ENCODE peak calls at places on chromosomes 12 and 14, in seven cellular contexts. N is body of pancreas, H is A549, C is sigmoid colon, W is stomach, O is neuronal stem cell, B is heart left ventricle. J is an unnamed sample. For H3K4me1, the result is how much of the 10 kb centered on the place peaks cover.

GRCh38 chr12:42448841-42449240 is 122.9 kb downstream of the PPHLN1 start:
- DNase-seq in N (no peak), H (no peak), C (no peak), W (no peak), O (no peak), B (no peak), J (no peak)

GRCh38 chr14:95496690-95497241 is 19.7 kb downstream of the SYNE3 start:
- DNase-seq in N (no peak), H (no peak), C (no peak), W (no peak), O (no peak), B (peak), J (no peak)

GRCh38 chr12:93341409-93342044 is 36.2 kb upstream of the NUDT4 start:
- DNase-seq in N (no peak), H (no peak), C (no peak), W (no peak), O (no peak), B (no peak), J (no peak)

GRCh38 chr12:132190012-132190755 is 45.9 kb downstream of the NOC4L start:
- DNase-seq in N (no peak), H (peak), C (no peak), W (no peak), O (no peak), B (peak), J (peak)

GRCh38 chr14:59407246-59407615 is 57.9 kb downstream of the GPR135 start:
- DNase-seq in N (no peak), H (no peak), C (no peak), W (no peak), O (no peak), B (no peak), J (no peak)

GRCh38 chr12:64088431-64089349 is 133.4 kb downstream of the KICS2 start:
- DNase-seq in N (peak), H (peak), C (peak), W (peak), O (peak), B (peak), J (peak)

GRCh38 chr12:60173213-60174170 is 577.7 kb downstream of the SLC16A7 start:
- DNase-seq in N (peak), H (no peak), C (no peak), W (no peak), O (no peak), B (no peak), J (no peak)

GRCh38 chr12:127898616-127899015 is 368.4 kb upstream of the TMEM132C start:
- DNase-seq in N (no peak), H (no peak), C (no peak), W (no peak), O (no peak), B (no peak), J (no peak)

GRCh38 chr12:53005215-53005985 is 856 bp upstream of the EIF4B start:
- DNase-seq in N (no peak), H (peak), C (peak), W (no peak), O (peak), B (peak), J (peak)

GRCh38 chr12:121278450-121279375 is 17.8 kb downstream of the CAMKK2 start:
- DNase-seq in N (peak), H (no peak), C (no peak), W (no peak), O (no peak), B (peak), J (peak)

GRCh38 chr14:70999117-70999516 is 91.9 kb downstream of the PCNX1 start:
- DNase-seq in N (no peak), H (no peak), C (no peak), W (no peak), O (no peak), B (no peak), J (peak)

GRCh38 chr12:123109319-123109772 is 41.5 kb downstream of the PITPNM2 start:
- DNase-seq in N (no peak), H (no peak), C (no peak), W (no peak), O (no peak), B (no peak), J (no peak)

GRCh38 chr14:91835920-91836843 is 31.2 kb downstream of the TC2N start:
- DNase-seq in N (peak), H (peak), C (peak), W (peak), O (peak), B (peak), J (peak)

GRCh38 chr12:52007158-52007921 is 594 bp downstream of the TAMALIN start:
- DNase-seq in N (peak), H (no peak), C (peak), W (peak), O (no peak), B (peak), J (peak)

GRCh38 chr14:56422703-56423213 is 156.8 kb upstream of the TMEM260 start:
- DNase-seq in N (peak), H (peak), C (peak), W (peak), O (peak), B (peak), J (peak)

GRCh38 chr14:56650075-56650474 is 70.5 kb downstream of the TMEM260 start:
- DNase-seq in N (peak), H (no peak), C (no peak), W (no peak), O (no peak), B (no peak), J (no peak)

GRCh38 chr14:100526632-100527031 is 60.6 kb downstream of the BEGAIN start:
- DNase-seq in N (no peak), H (no peak), C (peak), W (peak), O (no peak), B (no peak), J (no peak)

GRCh38 chr12:85016423-85016822 is 19.7 kb downstream of the TSPAN19 start:
- DNase-seq in N (no peak), H (peak), C (no peak), W (no peak), O (no peak), B (no peak), J (peak)

GRCh38 chr12:31896514-31897039 is 62.6 kb upstream of the RESF1 start:
- DNase-seq in N (no peak), H (no peak), C (no peak), W (peak), O (no peak), B (no peak), J (no peak)

GRCh38 chr14:49173765-49174373 is 412.3 kb downstream of the RPS29 start:
- DNase-seq in N (peak), H (peak), C (no peak), W (peak), O (peak), B (no peak), J (peak)

GRCh38 chr14:89616425-89617141 is 199.6 kb upstream of the FOXN3 start:
- DNase-seq in N (no peak), H (no peak), C (no peak), W (no peak), O (no peak), B (no peak), J (peak)

GRCh38 chr12:122730215-122731014 is at the start of gene HCAR1:
- DNase-seq in N (no peak), H (no peak), C (no peak), W (peak), O (no peak), B (no peak), J (no peak)

GRCh38 chr14:63470877-63471565 is 72.2 kb downstream of the PPP2R5E start:
- DNase-seq in N (no peak), H (peak), C (no peak), W (no peak), O (no peak), B (no peak), J (no peak)

GRCh38 chr12:115771065-115771464 is 506.4 kb downstream of the MED13L start:
- DNase-seq in N (no peak), H (peak), C (no peak), W (no peak), O (no peak), B (no peak), J (peak)

GRCh38 chr12:94745562-94745961 is 95.2 kb upstream of the TMCC3 start:
- DNase-seq in N (no peak), H (no peak), C (no peak), W (no peak), O (no peak), B (no peak), J (no peak)

GRCh38 chr12:20398720-20399119 is 30.4 kb downstream of the PDE3A start:
- DNase-seq in N (no peak), H (no peak), C (no peak), W (no peak), O (no peak), B (no peak), J (no peak)

GRCh38 chr14:92528486-92529100 is 15.0 kb downstream of the RIN3 start:
- DNase-seq in N (no peak), H (no peak), C (peak), W (no peak), O (no peak), B (no peak), J (no peak)

GRCh38 chr12:102093319-102093718 is 26.6 kb downstream of the NUP37 start:
- DNase-seq in N (no peak), H (no peak), C (no peak), W (no peak), O (no peak), B (no peak), J (no peak)

GRCh38 chr12:50589650-50590435 is 85.1 kb downstream of the DIP2B start:
- DNase-seq in N (no peak), H (no peak), C (no peak), W (no peak), O (no peak), B (no peak), J (peak)

GRCh38 chr12:79689041-79689476 is 1.7 kb downstream of the PAWR start:
- DNase-seq in N (no peak), H (peak), C (no peak), W (no peak), O (no peak), B (no peak), J (no peak)

GRCh38 chr12:106107566-106107965 is 31.2 kb downstream of the NUAK1 start:
- DNase-seq in N (no peak), H (peak), C (peak), W (no peak), O (no peak), B (no peak), J (peak)
- H3K4me1 ChIP-seq in N (under half), H (half or more), C (under half), W (under half), O (under half), B (half or more), J (under half)

DNA sequence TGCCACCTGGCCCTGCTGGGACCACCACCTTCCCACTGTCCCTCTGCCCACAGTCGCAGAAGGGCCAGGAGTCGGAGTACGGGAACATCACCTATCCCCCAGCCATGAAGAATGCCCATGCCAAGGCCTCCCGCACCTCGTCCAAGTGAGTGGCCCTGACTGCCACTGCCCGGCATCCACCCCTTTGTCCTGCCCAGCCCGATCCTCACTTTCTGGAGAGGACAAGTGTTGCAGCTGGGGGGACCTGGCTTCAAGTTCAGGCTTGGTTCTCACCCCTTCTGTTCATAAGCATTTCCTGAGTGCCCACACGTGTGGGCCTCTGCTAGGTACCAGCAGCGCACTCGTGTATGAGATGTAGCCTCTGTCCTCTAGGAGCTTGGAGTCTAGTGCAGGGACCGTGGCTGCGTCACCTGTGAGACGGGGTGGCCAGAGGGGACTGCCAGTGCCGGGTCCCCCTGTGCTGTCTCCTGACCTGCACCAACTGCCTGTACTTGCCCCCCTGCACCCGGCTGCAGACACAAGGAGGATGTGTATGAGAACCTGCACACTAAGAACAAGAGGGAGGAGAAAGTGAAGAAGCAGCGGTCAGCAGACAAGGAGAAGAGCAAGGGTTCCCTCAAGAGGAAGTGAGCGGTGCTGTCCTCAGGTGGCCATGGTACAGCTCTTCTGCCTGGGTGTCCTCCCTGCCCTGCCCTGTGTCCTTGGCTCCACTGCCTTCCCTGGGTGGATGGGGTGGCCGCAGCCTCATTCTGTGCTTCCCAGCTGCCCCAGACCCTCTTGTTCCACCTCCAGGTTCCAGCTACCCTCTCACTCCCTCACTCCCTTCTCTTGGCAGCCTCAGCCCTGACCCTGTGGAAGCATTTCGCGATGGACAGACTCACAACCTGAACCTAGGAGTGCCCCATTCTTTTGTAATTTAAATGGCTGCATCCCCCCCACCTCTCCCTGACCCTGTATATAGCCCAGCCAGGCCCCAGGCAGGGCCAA is 9.4 kb downstream of the PTPN6 start:
- DNase-seq in N (no peak), H (peak), C (peak), W (no peak), O (no peak), B (peak), J (peak)
- H3K4me1 ChIP-seq in N (under half), H (under half), C (under half), W (half or more), O (under half), B (half or more), J (under half)

GRCh38 chr12:1531654-1532366 is 62.6 kb downstream of the FBXL14 start:
- DNase-seq in N (no peak), H (no peak), C (no peak), W (no peak), O (no peak), B (no peak), J (no peak)
- H3K4me1 ChIP-seq in N (under half), H (under half), C (under half), W (under half), O (under half), B (under half), J (half or more)

DNA sequence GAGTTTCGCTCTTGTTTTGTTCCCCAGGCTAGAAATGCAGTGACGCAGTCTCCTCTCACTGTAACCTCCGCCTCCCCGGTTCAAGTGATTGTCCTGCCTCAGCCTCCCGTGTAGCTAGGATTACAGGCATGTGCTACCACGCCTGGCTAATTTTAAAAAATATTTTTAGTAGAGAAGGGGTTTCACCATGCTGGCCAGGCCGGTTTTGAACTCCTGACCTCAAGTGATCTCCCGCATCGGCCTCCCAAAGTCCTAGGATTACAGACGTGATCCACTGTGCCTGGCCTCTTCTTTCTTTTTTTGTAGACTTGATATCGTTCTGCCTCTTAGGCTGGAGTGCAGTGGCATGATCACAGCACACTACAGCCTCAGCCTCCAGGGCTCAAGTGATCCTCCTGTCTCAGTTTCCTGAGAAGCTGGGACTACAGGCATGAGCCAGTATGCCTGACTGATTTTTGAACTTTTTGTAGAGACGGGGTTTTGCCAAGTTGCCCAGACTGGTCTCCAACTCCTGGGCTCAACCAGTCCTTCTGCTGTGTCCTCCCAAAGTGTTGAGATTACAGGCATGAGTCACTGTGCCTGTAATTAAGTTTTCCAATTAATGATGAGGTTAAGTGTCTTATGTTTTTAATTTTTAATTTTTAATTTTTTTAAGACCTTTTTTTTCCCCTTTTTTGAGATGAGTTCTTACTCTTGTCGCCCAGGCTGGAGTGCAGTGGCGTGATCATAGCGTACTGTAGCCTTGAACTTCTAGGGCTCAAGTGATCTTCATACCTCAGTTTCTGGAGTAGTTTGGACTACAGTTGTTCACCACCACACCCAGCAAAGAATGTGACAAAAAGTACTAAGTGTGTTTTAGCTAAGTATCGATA is 10.2 kb downstream of the RCOR1 start:
- DNase-seq in N (no peak), H (no peak), C (no peak), W (no peak), O (no peak), B (no peak), J (no peak)
- H3K4me1 ChIP-seq in N (under half), H (under half), C (under half), W (under half), O (under half), B (under half), J (under half)

GRCh38 chr14:64502476-64503183 is 1.0 kb downstream of the ZBTB25 start:
- DNase-seq in N (peak), H (peak), C (peak), W (peak), O (no peak), B (no peak), J (peak)

GRCh38 chr14:64503184-64503433 is 529 bp downstream of the ZBTB25 start:
- DNase-seq in N (no peak), H (no peak), C (peak), W (no peak), O (no peak), B (no peak), J (peak)

GRCh38 chr14:64503434-64504309 is at the start of gene ZBTB25:
- DNase-seq in N (peak), H (peak), C (peak), W (peak), O (peak), B (peak), J (peak)

GRCh38 chr14:64504897-64505771 is 564 bp downstream of the ZBTB1 start:
- DNase-seq in N (peak), H (peak), C (peak), W (peak), O (peak), B (peak), J (peak)

GRCh38 chr14:64504310-64504896 is at the start of gene ZBTB1:
- DNase-seq in N (peak), H (peak), C (peak), W (peak), O (peak), B (peak), J (peak)
- H3K4me1 ChIP-seq in N (half or more), H (half or more), C (half or more), W (under half), O (under half), B (half or more), J (under half)

DNA sequence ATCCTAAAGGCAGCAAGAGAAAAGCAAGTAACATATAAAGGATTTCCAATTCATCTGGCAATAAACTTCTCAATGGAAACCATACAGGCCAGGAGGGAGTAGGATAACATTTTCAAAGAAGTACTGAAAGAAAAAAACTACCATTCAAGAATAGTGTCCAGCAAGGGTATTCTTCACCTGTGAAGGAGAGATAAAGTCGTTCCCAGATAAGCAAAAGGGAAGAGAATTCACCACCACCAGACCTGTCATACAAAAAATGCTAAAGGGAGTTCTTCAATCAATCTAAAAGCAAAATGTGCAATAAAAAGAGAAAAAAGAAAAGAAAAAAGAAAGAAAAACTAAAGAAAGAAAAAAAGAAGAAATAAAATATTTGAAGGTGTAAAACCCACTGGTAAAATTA is 228.9 kb upstream of the AMIGO2 start:
- DNase-seq in N (no peak), H (no peak), C (no peak), W (no peak), O (no peak), B (no peak), J (no peak)
- H3K4me1 ChIP-seq in N (under half), H (under half), C (under half), W (under half), O (under half), B (under half), J (under half)

GRCh38 chr14:74255281-74255680 is 16.0 kb downstream of the VSX2 start:
- DNase-seq in N (no peak), H (no peak), C (no peak), W (no peak), O (no peak), B (no peak), J (no peak)
- H3K4me1 ChIP-seq in N (under half), H (under half), C (under half), W (under half), O (under half), B (under half), J (under half)

GRCh38 chr12:1595026-1595561 is 713 bp upstream of the FBXL14 start:
- DNase-seq in N (peak), H (no peak), C (peak), W (no peak), O (no peak), B (no peak), J (peak)
- H3K4me1 ChIP-seq in N (under half), H (under half), C (under half), W (under half), O (under half), B (under half), J (under half)

DNA sequence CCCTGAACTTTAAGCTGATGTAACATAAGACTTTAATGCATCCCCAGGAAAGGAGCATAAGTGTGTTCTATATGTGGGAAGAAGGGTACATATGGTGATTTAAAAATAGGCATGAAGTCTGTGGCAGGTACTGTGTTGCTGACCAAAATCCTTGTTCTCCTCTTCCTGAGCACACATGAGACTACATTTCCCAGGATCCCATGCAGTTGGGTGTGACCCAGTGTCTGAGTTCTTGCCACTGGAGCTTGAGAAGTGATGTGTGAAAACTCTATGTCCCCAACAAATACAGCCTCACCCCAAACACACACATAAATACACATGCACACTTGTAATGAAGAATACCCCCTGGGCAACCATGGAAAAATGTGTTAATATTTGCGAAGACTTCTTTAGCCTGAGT is 8.5 kb upstream of the SMIM10L1 start:
- DNase-seq in N (no peak), H (no peak), C (no peak), W (no peak), O (no peak), B (no peak), J (no peak)
- H3K4me1 ChIP-seq in N (under half), H (under half), C (under half), W (under half), O (under half), B (under half), J (under half)